ENCODE peak calls at places on chromosomes 3 and 15, in seven cellular contexts. E is uterus; A is left lung; T is CD8-positive, alpha-beta T cell; X is cardiac muscle cell; O is K562; J is OCI-LY7. D is an unnamed sample.
A peak's percentile ranks its signal among the peaks of the same experiment; 100 is the strongest.

GRCh38 chr3:135456182-135456790 is 509.2 kb upstream of the PPP2R3A start:
- DNase-seq in T (no peak), X (peak; percentile 48), O (no peak), A (peak; percentile 54), E (no peak), J (no peak), D (no peak)

GRCh38 chr3:133460809-133461208 is 61.0 kb downstream of the BFSP2 start:
- DNase-seq in J (peak; percentile 53), E (no peak), X (no peak), O (no peak), A (no peak), T (no peak), D (no peak)

GRCh38 chr3:66405701-66406091 is 95.1 kb downstream of the LRIG1 start:
- DNase-seq in A (peak; percentile 50), X (no peak), E (no peak), O (no peak), T (no peak), J (no peak), D (no peak)

GRCh38 chr3:70811880-70812279 is 499.4 kb upstream of the MDFIC2 start:
- DNase-seq in E (peak; percentile 29), O (no peak), A (no peak), J (no peak), X (no peak), T (no peak), D (no peak)

GRCh38 chr15:52042051-52042851 is 23.2 kb downstream of the MAPK6 start:
- DNase-seq in J (no peak), O (peak; percentile 19), E (no peak), X (no peak), T (no peak), A (no peak), D (no peak)

GRCh38 chr3:97827741-97828471 is 6.1 kb downstream of the CRYBG3 start:
- DNase-seq in E (no peak), J (no peak), A (no peak), X (no peak), O (no peak), T (no peak), D (no peak)

GRCh38 chr15:67059127-67059553 is 6.3 kb upstream of the SMAD3 start:
- DNase-seq in E (no peak), J (no peak), X (no peak), A (no peak), O (no peak), T (no peak), D (peak; percentile 89)

GRCh38 chr15:84911879-84912660 is 27.6 kb downstream of the SLC28A1 start:
- DNase-seq in A (no peak), T (no peak), E (peak; percentile 97), J (no peak), O (no peak), X (no peak), D (peak; percentile 90)

GRCh38 chr3:63193647-63194046 is 84.5 kb upstream of the SYNPR start:
- DNase-seq in A (no peak), O (no peak), T (no peak), X (peak; percentile 69), J (peak; percentile 61), E (no peak), D (peak; percentile 59)

GRCh38 chr3:15983232-15983631 is 185.5 kb upstream of the ANKRD28 start:
- DNase-seq in A (no peak), J (no peak), O (no peak), X (no peak), E (no peak), T (no peak), D (no peak)

GRCh38 chr3:10925436-10926260 is 66.9 kb upstream of the SLC6A1 start:
- DNase-seq in T (no peak), X (no peak), J (no peak), E (no peak), A (no peak), O (no peak), D (no peak)

GRCh38 chr3:71681224-71681668 is 44.0 kb downstream of the EIF4E3 start:
- DNase-seq in O (peak; percentile 27), X (peak; percentile 76), A (peak; percentile 80), T (peak; percentile 32), E (peak; percentile 59), J (no peak), D (peak; percentile 27)

GRCh38 chr3:167814441-167814951 is 79.0 kb downstream of the SERPINI1 start:
- DNase-seq in T (no peak), X (no peak), O (no peak), J (no peak), E (peak; percentile 20), A (no peak), D (no peak)

GRCh38 chr3:52452570-52453221 is 1.1 kb downstream of the TNNC1 start:
- DNase-seq in J (no peak), X (peak; percentile 91), O (no peak), A (no peak), T (no peak), E (no peak), D (no peak)

GRCh38 chr3:111610189-111610588 is 15.0 kb upstream of the ZBED2 start:
- DNase-seq in T (peak; percentile 42), J (peak; percentile 34), X (no peak), E (no peak), O (no peak), A (no peak), D (peak; percentile 58)

GRCh38 chr3:196351541-196351940 is 13.4 kb upstream of the TM4SF19 start:
- DNase-seq in A (no peak), X (no peak), O (no peak), J (no peak), T (no peak), E (no peak), D (no peak)

GRCh38 chr3:60176614-60177013 is 1074.6 kb downstream of the FHIT start:
- DNase-seq in O (no peak), J (no peak), A (no peak), T (no peak), X (no peak), E (no peak), D (no peak)

DNA sequence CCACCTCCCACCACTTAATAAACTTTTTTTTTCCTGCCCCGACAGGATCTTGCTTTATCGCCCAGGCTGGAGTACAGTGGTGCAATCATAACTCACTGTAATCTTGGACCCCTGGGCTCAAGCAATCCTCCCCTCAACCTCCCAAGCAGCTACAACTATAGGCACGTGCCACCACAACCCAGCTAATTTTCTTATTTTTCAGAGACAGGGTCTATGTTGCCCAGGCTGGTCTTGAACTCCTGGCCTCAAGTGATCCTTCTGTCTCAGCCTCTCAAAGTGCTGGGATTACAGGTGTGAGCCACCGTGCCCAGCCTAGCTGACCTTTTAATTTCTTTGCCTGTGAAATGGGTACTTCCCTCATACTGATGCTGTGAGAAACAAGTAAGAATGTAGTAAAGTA is 3.9 kb upstream of the C15orf40 start:
- DNase-seq in E (no peak), O (no peak), X (no peak), A (no peak), T (no peak), J (no peak), D (no peak)
- H3K27ac ChIP-seq in E (no peak overlapping the region), O (no peak overlapping the region), X (no peak overlapping the region), A (no peak overlapping the region), T (no peak overlapping the region), J (no peak overlapping the region), D (no peak overlapping the region)

GRCh38 chr3:9791127-9791526 is 1.1 kb downstream of the TADA3 start:
- DNase-seq in T (no peak), E (no peak), J (no peak), A (no peak), O (no peak), X (no peak), D (no peak)
- H3K27ac ChIP-seq in T (no peak overlapping the region), E (peak overlapping the region; percentile 98), J (no peak overlapping the region), A (peak overlapping the region; percentile 98), O (peak overlapping the region; percentile 100), X (peak overlapping the region; percentile 100), D (no peak overlapping the region)

DNA sequence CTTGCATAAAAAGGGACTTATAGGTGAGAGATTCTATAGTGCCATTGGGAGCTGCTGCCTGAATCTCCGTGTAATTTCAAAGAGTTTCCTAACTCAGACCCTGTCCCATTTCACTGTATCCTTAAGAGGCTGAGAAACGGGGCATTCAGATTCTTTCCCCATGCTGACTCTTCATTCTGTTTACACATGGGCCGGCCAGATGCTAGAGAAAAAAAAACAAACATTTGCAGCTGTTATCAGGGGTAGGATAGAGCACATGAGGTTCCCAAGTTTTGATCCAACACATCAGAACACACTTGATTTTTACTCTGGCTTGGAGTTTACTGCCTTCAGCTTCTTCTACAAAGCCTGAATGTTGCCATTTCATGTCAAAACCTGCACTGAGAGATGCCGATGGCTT is 215.9 kb upstream of the TPRG1 start:
- DNase-seq in X (no peak), A (no peak), O (no peak), J (no peak), E (no peak), T (no peak), D (no peak)
- H3K27ac ChIP-seq in X (no peak overlapping the region), A (no peak overlapping the region), O (no peak overlapping the region), J (no peak overlapping the region), E (peak overlapping the region; percentile 43), T (no peak overlapping the region), D (no peak overlapping the region)

DNA sequence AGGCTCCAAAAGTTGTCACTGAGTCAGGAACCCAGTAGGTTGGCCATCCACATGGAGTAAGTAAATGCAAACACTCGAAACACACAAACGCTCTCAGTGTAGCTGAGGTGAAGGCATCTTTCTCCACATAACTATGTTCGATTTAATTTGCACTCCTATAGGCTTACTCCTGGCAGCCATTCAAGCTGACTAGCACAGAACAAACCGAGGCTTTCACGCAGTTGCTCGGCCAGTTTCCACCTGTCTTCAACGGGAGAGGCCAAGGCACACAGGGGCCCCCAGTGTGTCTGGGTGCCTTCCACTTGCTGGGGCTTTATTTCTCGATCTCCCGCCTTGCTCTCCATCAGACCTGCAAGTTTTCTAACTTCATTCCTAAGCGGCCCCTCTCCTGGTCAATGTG is 18.9 kb downstream of the RGMA start:
- DNase-seq in A (no peak), X (no peak), E (no peak), J (no peak), O (no peak), T (no peak), D (no peak)
- H3K27ac ChIP-seq in A (no peak overlapping the region), X (no peak overlapping the region), E (peak overlapping the region; percentile 90), J (no peak overlapping the region), O (no peak overlapping the region), T (no peak overlapping the region), D (no peak overlapping the region)

GRCh38 chr3:197950661-197951029 is 655 bp downstream of the RPL35A start:
- DNase-seq in T (no peak), E (no peak), A (no peak), X (no peak), J (no peak), O (no peak), D (no peak)

GRCh38 chr3:197952440-197952839 is 2.5 kb downstream of the RPL35A start:
- DNase-seq in O (no peak), J (no peak), A (no peak), T (no peak), X (no peak), E (no peak), D (no peak)

GRCh38 chr3:197953325-197953724 is 3.3 kb downstream of the RPL35A start:
- DNase-seq in T (no peak), E (no peak), J (no peak), X (no peak), A (no peak), O (no peak), D (no peak)

GRCh38 chr3:197949767-197950660 is at the start of gene RPL35A:
- DNase-seq in O (peak; percentile 75), E (peak; percentile 88), X (peak; percentile 93), A (peak; percentile 92), J (peak; percentile 96), T (peak; percentile 81), D (peak; percentile 92)

GRCh38 chr3:197951392-197951990 is 1.5 kb downstream of the RPL35A start:
- DNase-seq in E (no peak), J (no peak), X (no peak), T (no peak), O (no peak), A (no peak), D (no peak)
- H3K27ac ChIP-seq in E (peak overlapping the region; percentile 89), J (no peak overlapping the region), X (peak overlapping the region; percentile 95), T (peak overlapping the region; percentile 91), O (peak overlapping the region; percentile 98), A (no peak overlapping the region), D (no peak overlapping the region)

GRCh38 chr15:22796079-22796478 is 9.6 kb downstream of the NIPA1 start:
- DNase-seq in O (no peak), J (no peak), X (no peak), A (no peak), T (no peak), E (no peak), D (no peak)
- H3K27ac ChIP-seq in O (no peak overlapping the region), J (peak overlapping the region; percentile 97), X (no peak overlapping the region), A (no peak overlapping the region), T (no peak overlapping the region), E (no peak overlapping the region), D (no peak overlapping the region)